ENCODE peak calls at places on chromosome 4, in four cellular contexts. U is lung, Z is body of pancreas, B is MG63. H is an unnamed sample.

GRCh38 chr4:8120518-8120917 is 38.1 kb downstream of the ABLIM2 start:
- DNase-seq in U (no peak), Z (peak), B (no peak), H (no peak)

GRCh38 chr4:123587983-123588494 is 191.4 kb downstream of the SPRY1 start:
- DNase-seq in U (no peak), Z (no peak), B (peak), H (peak)

GRCh38 chr4:16437836-16438235 is 211.6 kb upstream of the TAPT1 start:
- DNase-seq in Z (no peak), B (no peak), U (no peak), H (no peak)

GRCh38 chr4:121277194-121278105 is 103.4 kb downstream of the QRFPR start:
- DNase-seq in Z (no peak), U (no peak), B (no peak), H (no peak)

GRCh38 chr4:37685726-37686372 is 327 bp downstream of the RELL1 start:
- DNase-seq in Z (no peak), B (peak), U (peak), H (peak)

GRCh38 chr4:113292371-113293042 is 243.1 kb downstream of the ANK2 start:
- DNase-seq in U (no peak), Z (no peak), B (no peak), H (no peak)

GRCh38 chr4:80268936-80269335 is 2.5 kb downstream of the FGF5 start:
- DNase-seq in Z (no peak), U (no peak), B (no peak), H (no peak)

GRCh38 chr4:32574803-32575202 is 1854.6 kb downstream of the PCDH7 start:
- DNase-seq in Z (no peak), B (no peak), U (no peak), H (no peak)

H was measured in stomach.